ENCODE peak calls at places on chromosome 19, in five cellular contexts. G is effector memory CD4-positive, alpha-beta T cell; M is astrocyte of the hippocampus; X is neural crest cell; Y is tibial nerve. I is an unnamed sample.

GRCh38 chr19:30608471-30608870 is 236.3 kb downstream of the ZNF536 start:
- DNase-seq in G (no peak), M (no peak), X (no peak), Y (no peak), I (no peak)

GRCh38 chr19:56105090-56105701 is 15.9 kb downstream of the ZNF787 start:
- DNase-seq in G (peak), M (peak), X (peak), Y (peak), I (no peak)

GRCh38 chr19:44745386-44745831 is 3.1 kb upstream of the BCL3 start:
- DNase-seq in G (no peak), M (peak), X (no peak), Y (peak), I (no peak)

GRCh38 chr19:33465834-33466233 is 55.8 kb downstream of the PEPD start:
- DNase-seq in G (no peak), M (no peak), X (no peak), Y (no peak), I (no peak)

GRCh38 chr19:35013820-35014754 is 14.0 kb downstream of the GRAMD1A start:
- DNase-seq in G (peak), M (no peak), X (no peak), Y (no peak), I (peak)

GRCh38 chr19:47253467-47253881 is 2.9 kb upstream of the CCDC9 start:
- DNase-seq in G (no peak), M (peak), X (no peak), Y (no peak), I (no peak)

GRCh38 chr19:38319421-38320258 is at the start of gene KCNK6:
- DNase-seq in G (peak), M (peak), X (peak), Y (no peak), I (no peak)

GRCh38 chr19:1683869-1684572 is 31.6 kb upstream of the TCF3 start:
- DNase-seq in G (no peak), M (no peak), X (no peak), Y (no peak), I (no peak)

GRCh38 chr19:55489711-55490477 is 1.7 kb downstream of the SSC5D start:
- DNase-seq in G (no peak), M (no peak), X (no peak), Y (no peak), I (no peak)

GRCh38 chr19:28519950-28520861 is 692.7 kb downstream of the UQCRFS1 start:
- DNase-seq in G (no peak), M (peak), X (no peak), Y (no peak), I (no peak)

GRCh38 chr19:33301011-33301899 is 1.1 kb downstream of the CEBPA start:
- DNase-seq in G (no peak), M (peak), X (no peak), Y (no peak), I (no peak)

GRCh38 chr19:18280247-18281081 is 958 bp downstream of the JUND start:
- DNase-seq in G (peak), M (peak), X (peak), Y (peak), I (no peak)

I was measured in SIG-M5.